ENCODE peak calls at places on chromosomes 4 and X, in four cellular contexts. F is H9, N is IMR-90, B is H1. J is an unnamed sample.

GRCh38 chr4:3420956-3421355 is 20.8 kb upstream of the HGFAC start:
- DNase-seq in B (no peak), F (no peak), N (no peak), J (no peak)

GRCh38 chrX:130186645-130187044 is 14.9 kb downstream of the RAB33A start:
- DNase-seq in B (no peak), N (no peak), F (no peak), J (no peak)

GRCh38 chr4:115944146-115944905 is 830.9 kb upstream of the NDST4 start:
- DNase-seq in B (no peak), N (no peak), F (no peak), J (peak; percentile 5)

GRCh38 chrX:152915541-152916241 is 17.8 kb downstream of the ZNF185 start:
- DNase-seq in F (peak; percentile 62), B (no peak), N (peak; percentile 79), J (peak; percentile 67)

GRCh38 chr4:84894621-84895020 is 71.9 kb downstream of the WDFY3 start:
- DNase-seq in B (no peak), F (no peak), N (no peak), J (no peak)

GRCh38 chr4:61380865-61381264 is 180.7 kb downstream of the ADGRL3 start:
- DNase-seq in B (no peak), F (no peak), N (no peak), J (peak; percentile 53)

GRCh38 chr4:101337688-101338087 is 9.6 kb downstream of the PPP3CA start:
- DNase-seq in N (peak; percentile 77), F (no peak), B (no peak), J (no peak)

GRCh38 chrX:112841820-112842157 is 1.2 kb upstream of the AMOT start:
- DNase-seq in F (no peak), B (no peak), N (no peak), J (no peak)

GRCh38 chrX:17735396-17735795 is 1.9 kb upstream of the SCML1 start:
- DNase-seq in N (no peak), B (no peak), F (no peak), J (no peak)

GRCh38 chr4:96698891-96699290 is 859.0 kb downstream of the PDHA2 start:
- DNase-seq in F (no peak), B (no peak), N (no peak), J (no peak)

GRCh38 chrX:130330706-130331105 is 9.0 kb upstream of the SLC25A14 start:
- DNase-seq in F (peak; percentile 84), N (peak; percentile 40), B (peak; percentile 23), J (peak; percentile 80)

GRCh38 chr4:38605794-38606586 is 58.0 kb upstream of the KLF3 start:
- DNase-seq in B (no peak), F (no peak), N (no peak), J (peak; percentile 7)

GRCh38 chr4:22410645-22411247 is 105.1 kb downstream of the ADGRA3 start:
- DNase-seq in B (no peak), F (no peak), N (peak; percentile 33), J (no peak)

GRCh38 chrX:106278951-106279350 is 110.8 kb downstream of the PWWP3B start:
- DNase-seq in N (no peak), B (no peak), F (no peak), J (no peak)

GRCh38 chr4:36081185-36081584 is 163.1 kb downstream of the ARAP2 start:
- DNase-seq in N (no peak), B (no peak), F (no peak), J (no peak)

GRCh38 chr4:82715731-82716617 is 82.6 kb downstream of the SCD5 start:
- DNase-seq in B (no peak), N (peak; percentile 70), F (no peak), J (peak; percentile 98)

GRCh38 chr4:99856166-99856565 is 38.1 kb downstream of the LAMTOR3 start:
- DNase-seq in F (no peak), N (peak; percentile 50), B (no peak), J (peak; percentile 26)

GRCh38 chr4:1375051-1375721 is 28.2 kb downstream of the UVSSA start:
- DNase-seq in B (no peak), N (no peak), F (no peak), J (no peak)

GRCh38 chrX:63503541-63503940 is 152.4 kb upstream of the SPIN4 start:
- DNase-seq in B (no peak), N (peak; percentile 20), F (peak; percentile 23), J (peak; percentile 87)

GRCh38 chrX:21963736-21964135 is 23.2 kb downstream of the SMS start:
- DNase-seq in F (no peak), N (peak; percentile 44), B (no peak), J (no peak)

GRCh38 chr4:7128651-7129050 is 60.8 kb upstream of the GRPEL1 start:
- DNase-seq in B (no peak), N (no peak), F (no peak), J (no peak)

GRCh38 chrX:135089126-135089525 is 31.2 kb downstream of the ETDB start:
- DNase-seq in F (no peak), N (no peak), B (no peak), J (no peak)

GRCh38 chrX:80011522-80011921 is 3.0 kb upstream of the TBX22 start:
- DNase-seq in B (no peak), F (no peak), N (no peak), J (no peak)

GRCh38 chr4:157220026-157220881 is at the start of gene GRIA2:
- DNase-seq in B (no peak), F (peak; percentile 83), N (peak; percentile 54), J (peak; percentile 82)

GRCh38 chr4:71147261-71147660 is 153.8 kb downstream of the DCK start:
- DNase-seq in F (no peak), B (no peak), N (peak; percentile 45), J (no peak)

GRCh38 chr4:4837921-4838601 is 21.4 kb upstream of the MSX1 start:
- DNase-seq in N (peak; percentile 17), B (no peak), F (peak; percentile 29), J (peak; percentile 69)

GRCh38 chrX:13180807-13181206 is 136.4 kb upstream of the FAM9C start:
- DNase-seq in N (peak; percentile 49), B (no peak), F (no peak), J (no peak)

GRCh38 chrX:23981222-23981621 is 45.8 kb downstream of the KLHL15 start:
- DNase-seq in B (no peak), F (no peak), N (no peak), J (no peak)
- H4K5ac ChIP-seq in B (no peak overlapping the region), F (no peak overlapping the region), N (no peak overlapping the region), J (no peak overlapping the region)

GRCh38 chr4:123315617-123316016 is 81.0 kb upstream of the SPRY1 start:
- DNase-seq in B (no peak), N (no peak), F (no peak), J (no peak)

GRCh38 chr4:123317211-123317610 is 79.4 kb upstream of the SPRY1 start:
- DNase-seq in B (no peak), F (no peak), N (no peak), J (peak; percentile 60)

GRCh38 chr4:123308667-123309066 is 87.9 kb upstream of the SPRY1 start:
- DNase-seq in N (no peak), F (no peak), B (no peak), J (no peak)

GRCh38 chr4:123312951-123313592 is 83.5 kb upstream of the SPRY1 start:
- DNase-seq in B (no peak), F (no peak), N (no peak), J (no peak)
- H4K5ac ChIP-seq in B (no peak overlapping the region), F (no peak overlapping the region), N (no peak overlapping the region), J (no peak overlapping the region)

DNA sequence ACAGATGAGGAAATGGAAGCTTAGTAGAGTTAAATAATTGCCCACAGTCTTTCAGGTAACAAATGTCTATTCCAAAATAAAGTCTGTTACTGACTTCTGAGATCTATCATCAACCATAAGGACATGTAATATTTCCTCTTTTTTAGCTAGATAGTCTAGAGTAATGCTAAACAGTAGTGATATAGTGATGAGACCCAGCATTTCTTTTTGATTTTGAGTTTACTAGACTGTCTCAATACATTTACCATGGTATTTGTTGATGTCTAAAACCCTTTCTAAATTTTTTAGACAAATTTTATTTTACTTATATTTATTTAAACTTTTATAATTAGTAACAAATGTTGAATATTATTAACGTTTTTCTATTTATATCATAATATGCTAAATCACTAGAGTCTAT is 465.1 kb upstream of the SLIT2 start:
- DNase-seq in N (no peak), F (no peak), B (no peak), J (no peak)
- H4K5ac ChIP-seq in N (no peak overlapping the region), F (no peak overlapping the region), B (no peak overlapping the region), J (no peak overlapping the region)

GRCh38 chrX:34903316-34903715 is 39.3 kb upstream of the FAM47B start:
- DNase-seq in B (no peak), F (no peak), N (peak; percentile 31), J (no peak)

GRCh38 chrX:34900691-34901090 is 41.9 kb upstream of the FAM47B start:
- DNase-seq in B (no peak), F (no peak), N (peak; percentile 15), J (no peak)

GRCh38 chrX:34901761-34902160 is 40.8 kb upstream of the FAM47B start:
- DNase-seq in B (no peak), F (no peak), N (no peak), J (no peak)
- H4K5ac ChIP-seq in B (no peak overlapping the region), F (no peak overlapping the region), N (no peak overlapping the region), J (no peak overlapping the region)

DNA sequence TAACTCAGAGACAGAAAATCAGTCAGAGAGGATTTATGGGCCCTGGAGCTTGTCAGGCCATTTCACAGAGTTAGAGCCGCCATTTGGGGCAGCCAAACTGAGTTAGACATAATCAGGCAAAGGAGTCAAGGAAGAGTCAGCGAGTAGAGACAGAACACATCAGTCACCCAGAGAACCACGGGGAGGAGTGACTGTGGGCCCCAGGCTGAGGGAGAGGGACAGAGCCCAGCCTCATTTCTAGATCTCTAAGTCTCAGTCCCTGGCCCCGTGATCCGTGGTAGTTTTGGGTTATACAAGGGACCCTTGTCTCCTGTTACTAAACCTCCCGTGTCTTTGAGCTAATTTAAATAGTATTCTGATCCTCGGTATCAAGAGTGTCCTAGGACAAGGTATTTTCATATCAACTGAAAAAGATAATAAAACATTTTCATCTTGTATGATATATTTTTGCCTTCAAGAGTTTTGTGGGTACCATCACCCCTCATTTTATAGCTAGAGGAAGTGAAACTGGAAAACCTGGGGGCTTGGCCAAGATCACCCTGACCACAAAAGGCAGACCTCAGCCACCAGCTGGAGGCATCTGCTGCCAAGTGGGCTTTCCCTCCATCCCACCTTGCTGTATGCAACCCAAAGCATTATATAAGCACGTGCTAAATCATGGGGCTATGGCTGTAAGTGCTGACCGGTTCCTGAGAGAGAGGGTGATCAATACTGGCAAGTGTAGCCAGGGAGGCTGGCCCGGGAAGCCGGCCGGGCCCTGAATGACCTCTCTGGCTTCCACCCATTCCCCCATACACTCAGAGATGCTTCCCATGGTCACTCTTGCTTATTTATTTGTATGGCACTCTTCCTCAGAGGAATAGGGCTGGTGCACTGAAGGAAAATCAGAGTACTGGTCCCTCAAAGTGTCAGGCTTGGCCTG is 204.1 kb downstream of the BCOR start:
- DNase-seq in B (no peak), F (no peak), N (no peak), J (no peak)
- H4K5ac ChIP-seq in B (no peak overlapping the region), F (no peak overlapping the region), N (no peak overlapping the region), J (no peak overlapping the region)

J was measured in mesendoderm.